ENCODE peak calls at places on chromosomes 4 and X, in ten cellular contexts. One of them, this sample, is unnamed.

GRCh38 chr4:164501074-164501473 is 252.9 kb upstream of the SMIM31 start:
- DNase-seq in NCI-H2029 treated with DMSO at 0.1 percent for 48 hours: no peak
- DNase-seq in fibroblast of gingiva: no peak
- DNase-seq in T47D: peak; percentile 29
- DNase-seq in CD4-positive, alpha-beta memory T cell: no peak
- DNase-seq in H9: no peak
- DNase-seq in astrocyte of the spinal cord: peak; percentile 44
- DNase-seq in posterior cingulate gyrus: no peak
- DNase-seq in midbrain: no peak
- DNase-seq in T-helper 1 cell: no peak
- DNase-seq in this sample: no peak

GRCh38 chr4:126071346-126072333 is 756.9 kb downstream of the FAT4 start:
- DNase-seq in NCI-H2029 treated with DMSO at 0.1 percent for 48 hours: peak; percentile 93
- DNase-seq in fibroblast of gingiva: peak; percentile 90
- DNase-seq in T47D: peak; percentile 25
- DNase-seq in CD4-positive, alpha-beta memory T cell: no peak
- DNase-seq in H9: no peak
- DNase-seq in astrocyte of the spinal cord: peak; percentile 91
- DNase-seq in posterior cingulate gyrus: no peak
- DNase-seq in midbrain: peak; percentile 52
- DNase-seq in T-helper 1 cell: no peak
- DNase-seq in this sample: peak; percentile 56

GRCh38 chr4:165493359-165493758 is 114.6 kb downstream of the CPE start:
- DNase-seq in NCI-H2029 treated with DMSO at 0.1 percent for 48 hours: no peak
- DNase-seq in fibroblast of gingiva: peak; percentile 59
- DNase-seq in T47D: peak; percentile 53
- DNase-seq in CD4-positive, alpha-beta memory T cell: peak; percentile 51
- DNase-seq in H9: peak; percentile 91
- DNase-seq in astrocyte of the spinal cord: peak; percentile 67
- DNase-seq in posterior cingulate gyrus: peak; percentile 57
- DNase-seq in midbrain: peak; percentile 4
- DNase-seq in T-helper 1 cell: peak; percentile 46
- DNase-seq in this sample: peak; percentile 58

GRCh38 chr4:131499139-131499873 is 1649.8 kb upstream of the PCDH10 start:
- DNase-seq in NCI-H2029 treated with DMSO at 0.1 percent for 48 hours: no peak
- DNase-seq in fibroblast of gingiva: peak; percentile 64
- DNase-seq in T47D: no peak
- DNase-seq in CD4-positive, alpha-beta memory T cell: no peak
- DNase-seq in H9: no peak
- DNase-seq in astrocyte of the spinal cord: peak; percentile 91
- DNase-seq in posterior cingulate gyrus: no peak
- DNase-seq in midbrain: no peak
- DNase-seq in T-helper 1 cell: no peak
- DNase-seq in this sample: peak; percentile 8

GRCh38 chr4:20666471-20666870 is 33.8 kb upstream of the PACRGL start:
- DNase-seq in NCI-H2029 treated with DMSO at 0.1 percent for 48 hours: no peak
- DNase-seq in fibroblast of gingiva: no peak
- DNase-seq in T47D: no peak
- DNase-seq in CD4-positive, alpha-beta memory T cell: no peak
- DNase-seq in H9: no peak
- DNase-seq in astrocyte of the spinal cord: no peak
- DNase-seq in posterior cingulate gyrus: no peak
- DNase-seq in midbrain: no peak
- DNase-seq in T-helper 1 cell: no peak
- DNase-seq in this sample: no peak

GRCh38 chrX:150074175-150074574 is 135.9 kb upstream of the EOLA2 start:
- DNase-seq in NCI-H2029 treated with DMSO at 0.1 percent for 48 hours: no peak
- DNase-seq in fibroblast of gingiva: no peak
- DNase-seq in T47D: no peak
- DNase-seq in CD4-positive, alpha-beta memory T cell: no peak
- DNase-seq in H9: no peak
- DNase-seq in astrocyte of the spinal cord: peak; percentile 28
- DNase-seq in posterior cingulate gyrus: no peak
- DNase-seq in midbrain: no peak
- DNase-seq in T-helper 1 cell: no peak
- DNase-seq in this sample: no peak

GRCh38 chr4:138158746-138159297 is 83.3 kb downstream of the SLC7A11 start:
- DNase-seq in NCI-H2029 treated with DMSO at 0.1 percent for 48 hours: no peak
- DNase-seq in fibroblast of gingiva: peak; percentile 69
- DNase-seq in T47D: no peak
- DNase-seq in CD4-positive, alpha-beta memory T cell: no peak
- DNase-seq in H9: no peak
- DNase-seq in astrocyte of the spinal cord: peak; percentile 57
- DNase-seq in posterior cingulate gyrus: no peak
- DNase-seq in midbrain: no peak
- DNase-seq in T-helper 1 cell: no peak
- DNase-seq in this sample: peak; percentile 73

GRCh38 chr4:17094811-17095210 is 196.4 kb upstream of the LDB2 start:
- DNase-seq in NCI-H2029 treated with DMSO at 0.1 percent for 48 hours: no peak
- DNase-seq in fibroblast of gingiva: no peak
- DNase-seq in T47D: no peak
- DNase-seq in CD4-positive, alpha-beta memory T cell: no peak
- DNase-seq in H9: no peak
- DNase-seq in astrocyte of the spinal cord: no peak
- DNase-seq in posterior cingulate gyrus: no peak
- DNase-seq in midbrain: no peak
- DNase-seq in T-helper 1 cell: no peak
- DNase-seq in this sample: no peak

GRCh38 chrX:100946521-100946920 is 17.8 kb upstream of the XKRX start:
- DNase-seq in NCI-H2029 treated with DMSO at 0.1 percent for 48 hours: no peak
- DNase-seq in fibroblast of gingiva: peak; percentile 41
- DNase-seq in T47D: peak; percentile 41
- DNase-seq in CD4-positive, alpha-beta memory T cell: no peak
- DNase-seq in H9: no peak
- DNase-seq in astrocyte of the spinal cord: peak; percentile 4
- DNase-seq in posterior cingulate gyrus: no peak
- DNase-seq in midbrain: no peak
- DNase-seq in T-helper 1 cell: no peak
- DNase-seq in this sample: peak; percentile 84